ENCODE peak calls at places on chromosomes 2 and 18, in nine cellular contexts. S is amniotic epithelial cell, T is D341Med, V is NCI-H774, E is K562, Q is small intestine, W is NCI-H2171 treated with DMSO at 0.1 percent for 48 hours, X is HT1080, K is HTR-8/SVneo. F is an unnamed sample.

GRCh38 chr2:217822296-217823252 is 180.2 kb downstream of the TNS1 start:
- DNase-seq in V (no peak), Q (no peak), W (no peak), T (no peak), E (no peak), X (peak; percentile 27), S (peak; percentile 35), K (peak; percentile 18), F (no peak)

GRCh38 chr2:47076586-47077441 is 78.3 kb downstream of the STPG4 start:
- DNase-seq in S (peak; percentile 94), T (no peak), X (peak; percentile 99), V (peak; percentile 25), W (no peak), K (peak; percentile 98), Q (peak; percentile 36), E (no peak), F (peak; percentile 71)

GRCh38 chr2:113117594-113118262 is 9.7 kb upstream of the IL1RN start:
- DNase-seq in S (peak; percentile 92), T (no peak), W (no peak), Q (peak; percentile 97), V (no peak), E (peak; percentile 27), K (no peak), X (peak; percentile 44), F (no peak)

GRCh38 chr18:68456985-68457384 is 257.9 kb downstream of the TMX3 start:
- DNase-seq in X (no peak), Q (no peak), S (no peak), V (no peak), E (no peak), W (no peak), K (no peak), T (no peak), F (no peak)

GRCh38 chr2:26630669-26631360 is 10.4 kb downstream of the CIB4 start:
- DNase-seq in X (peak; percentile 68), E (no peak), T (no peak), K (peak; percentile 45), W (no peak), Q (no peak), V (no peak), S (peak; percentile 49), F (no peak)

GRCh38 chr2:206700141-206700540 is 18.1 kb downstream of the DYTN start:
- DNase-seq in W (no peak), V (no peak), K (no peak), S (peak; percentile 10), T (no peak), Q (no peak), X (no peak), E (no peak), F (no peak)

GRCh38 chr2:182240862-182241371 is 185.9 kb downstream of the PDE1A start:
- DNase-seq in W (peak; percentile 48), T (peak; percentile 50), S (peak; percentile 45), X (peak; percentile 17), V (no peak), E (no peak), Q (peak; percentile 53), K (peak; percentile 10), F (no peak)

GRCh38 chr18:37537868-37538525 is 27.6 kb downstream of the CELF4 start:
- DNase-seq in K (peak; percentile 54), T (peak; percentile 97), E (peak; percentile 87), X (peak; percentile 62), Q (peak; percentile 44), V (no peak), S (peak; percentile 27), W (peak; percentile 51), F (no peak)